ENCODE peak calls at places on chromosomes 7 and 10, in nine cellular contexts. One of them, this sample, is unnamed.

GRCh38 chr10:74967850-74968620 is 141.6 kb downstream of the KAT6B start:
- DNase-seq in upper lobe of left lung: no peak
- DNase-seq in uterus: no peak
- DNase-seq in hepatocyte: peak
- DNase-seq in left lung: no peak
- DNase-seq in psoas muscle: no peak
- DNase-seq in GM12865: no peak
- DNase-seq in fibroblast of lung: no peak
- DNase-seq in cardiac muscle cell: no peak
- DNase-seq in this sample: no peak

GRCh38 chr10:97335188-97335619 is 675 bp upstream of the FRAT2 start:
- DNase-seq in left lung: peak
- DNase-seq in hepatocyte: no peak
- DNase-seq in fibroblast of lung: no peak
- DNase-seq in GM12865: no peak
- DNase-seq in upper lobe of left lung: peak
- DNase-seq in cardiac muscle cell: no peak
- DNase-seq in psoas muscle: no peak
- DNase-seq in uterus: no peak
- DNase-seq in this sample: peak

GRCh38 chr10:50360486-50360885 is 109.2 kb upstream of the ASAH2 start:
- DNase-seq in hepatocyte: no peak
- DNase-seq in uterus: no peak
- DNase-seq in fibroblast of lung: peak
- DNase-seq in cardiac muscle cell: peak
- DNase-seq in upper lobe of left lung: no peak
- DNase-seq in psoas muscle: no peak
- DNase-seq in left lung: no peak
- DNase-seq in GM12865: no peak
- DNase-seq in this sample: no peak

GRCh38 chr10:28284126-28284525 is 18.7 kb downstream of the MPP7 start:
- DNase-seq in psoas muscle: no peak
- DNase-seq in GM12865: no peak
- DNase-seq in left lung: no peak
- DNase-seq in upper lobe of left lung: no peak
- DNase-seq in hepatocyte: peak
- DNase-seq in cardiac muscle cell: no peak
- DNase-seq in fibroblast of lung: no peak
- DNase-seq in uterus: no peak
- DNase-seq in this sample: no peak

GRCh38 chr7:150803161-150803860 is 2.7 kb downstream of the TMEM176A start:
- DNase-seq in GM12865: no peak
- DNase-seq in left lung: no peak
- DNase-seq in psoas muscle: no peak
- DNase-seq in cardiac muscle cell: no peak
- DNase-seq in fibroblast of lung: no peak
- DNase-seq in upper lobe of left lung: no peak
- DNase-seq in uterus: no peak
- DNase-seq in hepatocyte: no peak
- DNase-seq in this sample: no peak

GRCh38 chr10:48981310-48981907 is 41.8 kb upstream of the LRRC18 start:
- DNase-seq in fibroblast of lung: peak
- DNase-seq in uterus: peak
- DNase-seq in psoas muscle: peak
- DNase-seq in upper lobe of left lung: no peak
- DNase-seq in hepatocyte: peak
- DNase-seq in left lung: peak
- DNase-seq in GM12865: peak
- DNase-seq in cardiac muscle cell: peak
- DNase-seq in this sample: peak

GRCh38 chr7:133822001-133822641 is 305.0 kb upstream of the LRGUK start:
- DNase-seq in cardiac muscle cell: no peak
- DNase-seq in GM12865: no peak
- DNase-seq in fibroblast of lung: peak
- DNase-seq in upper lobe of left lung: no peak
- DNase-seq in psoas muscle: no peak
- DNase-seq in hepatocyte: no peak
- DNase-seq in uterus: no peak
- DNase-seq in left lung: no peak
- DNase-seq in this sample: no peak

GRCh38 chr10:94567714-94568520 is 22.3 kb downstream of the HELLS start:
- DNase-seq in uterus: no peak
- DNase-seq in fibroblast of lung: no peak
- DNase-seq in GM12865: no peak
- DNase-seq in upper lobe of left lung: no peak
- DNase-seq in psoas muscle: no peak
- DNase-seq in left lung: no peak
- DNase-seq in hepatocyte: no peak
- DNase-seq in cardiac muscle cell: no peak
- DNase-seq in this sample: no peak

GRCh38 chr7:149635561-149636329 is 137.6 kb downstream of the ZNF467 start:
- DNase-seq in hepatocyte: no peak
- DNase-seq in cardiac muscle cell: no peak
- DNase-seq in GM12865: peak
- DNase-seq in psoas muscle: no peak
- DNase-seq in uterus: no peak
- DNase-seq in left lung: no peak
- DNase-seq in upper lobe of left lung: no peak
- DNase-seq in fibroblast of lung: no peak
- DNase-seq in this sample: no peak

GRCh38 chr7:47454066-47454950 is 127.6 kb downstream of the TNS3 start:
- DNase-seq in uterus: no peak
- DNase-seq in cardiac muscle cell: no peak
- DNase-seq in upper lobe of left lung: peak
- DNase-seq in fibroblast of lung: no peak
- DNase-seq in left lung: no peak
- DNase-seq in hepatocyte: no peak
- DNase-seq in psoas muscle: peak
- DNase-seq in GM12865: no peak
- DNase-seq in this sample: no peak

GRCh38 chr10:3036155-3036554 is 31.2 kb upstream of the PFKP start:
- DNase-seq in left lung: no peak
- DNase-seq in cardiac muscle cell: no peak
- DNase-seq in fibroblast of lung: no peak
- DNase-seq in upper lobe of left lung: no peak
- DNase-seq in hepatocyte: no peak
- DNase-seq in uterus: no peak
- DNase-seq in psoas muscle: no peak
- DNase-seq in GM12865: peak
- DNase-seq in this sample: no peak

GRCh38 chr7:28329616-28330373 is 82.5 kb upstream of the CREB5 start:
- DNase-seq in upper lobe of left lung: no peak
- DNase-seq in fibroblast of lung: no peak
- DNase-seq in uterus: no peak
- DNase-seq in cardiac muscle cell: peak
- DNase-seq in hepatocyte: no peak
- DNase-seq in psoas muscle: no peak
- DNase-seq in GM12865: peak
- DNase-seq in left lung: no peak
- DNase-seq in this sample: no peak

GRCh38 chr10:93821051-93821772 is 63.5 kb downstream of the LGI1 start:
- DNase-seq in psoas muscle: no peak
- DNase-seq in GM12865: peak
- DNase-seq in fibroblast of lung: peak
- DNase-seq in cardiac muscle cell: peak
- DNase-seq in left lung: no peak
- DNase-seq in uterus: no peak
- DNase-seq in upper lobe of left lung: no peak
- DNase-seq in hepatocyte: peak
- DNase-seq in this sample: no peak

DNA sequence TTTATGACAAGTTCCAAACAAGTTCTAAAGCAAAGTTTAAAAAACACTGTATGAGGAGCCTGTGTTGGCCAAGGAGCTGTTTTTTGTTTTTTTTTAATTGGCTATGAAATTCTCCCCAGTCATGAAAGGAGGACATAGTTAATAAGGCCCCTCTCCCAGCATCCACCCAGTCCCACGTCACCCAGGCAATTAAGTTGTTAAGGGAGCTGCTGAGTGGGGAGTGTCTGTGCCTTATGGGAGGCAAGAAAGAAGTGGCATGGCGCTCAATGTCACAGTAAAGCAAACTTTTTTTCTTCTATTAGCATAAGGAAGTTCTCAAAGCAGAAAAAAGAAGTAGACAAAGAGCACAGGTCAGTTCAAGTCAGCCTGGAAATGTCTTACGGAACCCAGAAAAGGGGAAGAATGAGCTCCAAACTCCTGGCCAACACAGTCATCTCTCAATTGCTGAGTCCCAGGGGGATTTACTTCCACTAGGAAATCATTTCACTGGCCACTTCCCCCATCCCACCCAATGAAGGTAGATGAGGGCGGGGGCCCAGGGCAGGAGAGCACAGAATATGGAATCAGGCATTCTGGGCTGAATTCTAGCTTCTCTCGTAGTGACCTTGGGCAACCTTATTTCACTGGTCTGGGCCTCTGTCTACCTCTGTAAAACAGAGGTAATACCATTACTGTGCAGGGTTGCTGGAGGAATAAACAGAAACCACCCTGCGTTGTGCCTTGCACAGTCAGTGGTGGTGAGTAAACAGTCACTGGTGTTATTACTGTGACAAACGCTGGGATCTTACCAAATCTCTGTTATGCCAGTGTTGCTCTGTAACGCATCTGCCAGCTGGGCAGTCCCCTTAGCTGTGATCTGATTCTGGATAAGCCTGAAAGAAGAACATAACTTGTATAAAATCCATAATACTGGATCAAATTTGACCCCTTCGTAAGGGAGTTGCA is 49.7 kb downstream of the NOD1 start:
- DNase-seq in psoas muscle: no peak
- DNase-seq in upper lobe of left lung: no peak
- DNase-seq in cardiac muscle cell: no peak
- DNase-seq in fibroblast of lung: no peak
- DNase-seq in left lung: no peak
- DNase-seq in uterus: no peak
- DNase-seq in hepatocyte: no peak
- DNase-seq in GM12865: no peak
- DNase-seq in this sample: no peak
- TF ChIP-seq CTCF in psoas muscle: no peak
- TF ChIP-seq CTCF in upper lobe of left lung: no peak
- TF ChIP-seq CTCF in cardiac muscle cell: no peak
- TF ChIP-seq CTCF in fibroblast of lung: no peak
- TF ChIP-seq CTCF in left lung: no peak
- TF ChIP-seq CTCF in uterus: no peak
- TF ChIP-seq CTCF in hepatocyte: no peak
- TF ChIP-seq CTCF in GM12865: no peak
- TF ChIP-seq CTCF in this sample: no peak

DNA sequence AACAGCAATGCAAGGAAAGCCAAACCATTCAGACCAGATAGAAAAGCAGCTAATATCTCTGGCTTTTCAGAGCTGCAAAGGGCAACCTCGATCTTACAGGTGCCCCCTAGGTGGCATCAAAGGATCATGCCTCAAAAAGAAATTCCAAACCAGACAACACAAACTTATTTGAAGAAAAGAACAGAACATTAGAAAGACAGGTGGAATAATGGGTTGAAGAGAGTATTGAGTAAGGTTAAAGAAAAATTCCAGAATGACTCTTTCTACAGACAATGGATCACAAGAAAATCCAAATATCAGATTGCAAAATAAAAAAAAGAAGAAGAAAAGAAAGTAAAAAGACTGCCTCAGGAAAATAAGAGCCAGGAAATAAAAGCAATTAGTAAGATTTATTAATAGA is 213.7 kb downstream of the ELMO1 start:
- DNase-seq in fibroblast of lung: no peak
- DNase-seq in cardiac muscle cell: peak
- DNase-seq in psoas muscle: no peak
- DNase-seq in hepatocyte: peak
- DNase-seq in GM12865: peak
- DNase-seq in uterus: no peak
- DNase-seq in upper lobe of left lung: no peak
- DNase-seq in left lung: no peak
- DNase-seq in this sample: no peak
- TF ChIP-seq CTCF in fibroblast of lung: no peak
- TF ChIP-seq CTCF in cardiac muscle cell: peak
- TF ChIP-seq CTCF in psoas muscle: peak
- TF ChIP-seq CTCF in hepatocyte: peak
- TF ChIP-seq CTCF in GM12865: peak
- TF ChIP-seq CTCF in uterus: peak
- TF ChIP-seq CTCF in upper lobe of left lung: peak
- TF ChIP-seq CTCF in left lung: peak
- TF ChIP-seq CTCF in this sample: peak

DNA sequence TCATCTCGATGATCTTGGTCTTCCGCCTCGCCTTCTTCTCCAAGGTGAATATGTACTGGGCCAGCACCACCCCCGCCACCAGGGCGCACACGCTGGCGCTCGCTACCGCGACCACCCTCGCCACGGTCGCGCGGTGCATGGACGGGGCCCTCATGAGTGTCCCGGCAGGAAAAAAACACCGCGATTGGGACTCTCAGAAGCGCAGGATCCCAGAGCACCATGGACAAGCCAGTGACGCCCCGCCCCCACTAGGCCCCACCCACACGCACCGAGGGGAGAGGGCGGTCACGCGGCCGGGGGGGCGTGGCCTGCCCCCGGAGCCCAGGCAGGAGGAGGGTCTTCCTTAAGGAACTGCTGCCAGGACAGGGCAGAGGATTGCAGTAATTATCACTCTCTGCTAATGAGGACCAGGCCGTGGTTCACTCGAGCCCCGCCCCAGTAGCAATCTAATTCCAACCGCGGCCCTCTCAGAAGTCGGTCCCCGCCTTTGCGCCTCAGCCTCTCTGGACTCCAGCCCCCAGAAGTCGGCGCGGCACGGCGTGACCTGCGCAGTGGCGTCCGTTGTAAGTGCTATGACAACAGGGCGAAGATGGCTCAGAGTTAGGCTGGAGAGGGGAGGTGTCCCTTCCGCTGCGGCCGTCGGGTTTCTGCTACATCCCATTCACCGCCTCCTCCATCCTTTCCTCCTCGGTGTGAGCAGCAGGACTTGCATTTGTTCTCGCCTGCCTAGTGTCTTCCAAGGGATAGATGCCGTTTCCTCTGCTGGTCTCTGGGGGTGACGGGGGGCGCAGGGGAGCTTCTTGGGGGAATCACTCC is at the start of gene BBS9:
- DNase-seq in cardiac muscle cell: peak
- DNase-seq in uterus: peak
- DNase-seq in left lung: peak
- DNase-seq in GM12865: peak
- DNase-seq in hepatocyte: peak
- DNase-seq in upper lobe of left lung: peak
- DNase-seq in fibroblast of lung: peak
- DNase-seq in psoas muscle: peak
- DNase-seq in this sample: peak
- TF ChIP-seq CTCF in cardiac muscle cell: no peak
- TF ChIP-seq CTCF in uterus: no peak
- TF ChIP-seq CTCF in left lung: no peak
- TF ChIP-seq CTCF in GM12865: no peak
- TF ChIP-seq CTCF in hepatocyte: no peak
- TF ChIP-seq CTCF in upper lobe of left lung: peak
- TF ChIP-seq CTCF in fibroblast of lung: peak
- TF ChIP-seq CTCF in psoas muscle: no peak
- TF ChIP-seq CTCF in this sample: no peak

DNA sequence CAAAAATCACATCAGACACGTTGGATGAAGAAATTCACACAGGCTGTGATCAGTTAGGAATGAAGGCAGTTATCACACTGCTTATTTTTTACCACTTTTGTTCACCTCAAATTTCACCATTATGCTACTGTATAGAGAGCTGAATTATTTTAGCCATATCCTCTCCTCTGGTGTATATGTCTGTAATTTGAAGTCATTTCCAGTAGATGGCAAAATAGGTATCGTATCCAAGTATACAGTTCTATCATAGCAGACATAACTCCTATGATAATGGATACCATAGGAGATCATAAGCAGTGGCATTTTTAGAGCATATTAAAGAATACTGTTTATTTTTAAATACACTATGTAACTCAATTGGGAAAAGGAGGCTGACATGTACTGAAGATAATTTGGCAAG is 909.7 kb downstream of the DNAJB9 start:
- DNase-seq in cardiac muscle cell: no peak
- DNase-seq in left lung: no peak
- DNase-seq in psoas muscle: no peak
- DNase-seq in uterus: no peak
- DNase-seq in fibroblast of lung: no peak
- DNase-seq in upper lobe of left lung: no peak
- DNase-seq in GM12865: no peak
- DNase-seq in hepatocyte: no peak
- DNase-seq in this sample: no peak
- TF ChIP-seq CTCF in cardiac muscle cell: no peak
- TF ChIP-seq CTCF in left lung: no peak
- TF ChIP-seq CTCF in psoas muscle: no peak
- TF ChIP-seq CTCF in uterus: no peak
- TF ChIP-seq CTCF in fibroblast of lung: no peak
- TF ChIP-seq CTCF in upper lobe of left lung: no peak
- TF ChIP-seq CTCF in GM12865: no peak
- TF ChIP-seq CTCF in hepatocyte: peak
- TF ChIP-seq CTCF in this sample: no peak